ENCODE peak calls at places on chromosomes 3 and 15, in six cellular contexts. O is Panc1, G is epithelial cell of esophagus, S is transverse colon, C is PC-9, W is IMR-90. D is an unnamed sample.

GRCh38 chr15:39573287-39573686 is 7.6 kb upstream of the THBS1 start:
- DNase-seq in O (no peak), G (no peak), S (no peak), C (no peak), W (no peak), D (no peak)

GRCh38 chr15:90664650-90665287 is 52.4 kb upstream of the BLM start:
- DNase-seq in O (no peak), G (peak; percentile 11), S (peak; percentile 31), C (peak; percentile 11), W (peak; percentile 31), D (peak; percentile 34)

GRCh38 chr15:90376789-90377188 is 11.3 kb upstream of the IQGAP1 start:
- DNase-seq in O (no peak), G (no peak), S (peak; percentile 42), C (no peak), W (no peak), D (no peak)

GRCh38 chr15:48086162-48086561 is 34.6 kb upstream of the SLC24A5 start:
- DNase-seq in O (no peak), G (peak; percentile 68), S (no peak), C (no peak), W (no peak), D (no peak)

GRCh38 chr15:43410572-43411214 is 39.8 kb downstream of the TUBGCP4 start:
- DNase-seq in O (no peak), G (peak; percentile 60), S (no peak), C (no peak), W (peak; percentile 47), D (no peak)

GRCh38 chr15:79088426-79089205 is 2.0 kb downstream of the RASGRF1 start:
- DNase-seq in O (no peak), G (no peak), S (no peak), C (no peak), W (no peak), D (no peak)

GRCh38 chr3:32276279-32276841 is 37.9 kb downstream of the CMTM8 start:
- DNase-seq in O (no peak), G (peak; percentile 73), S (no peak), C (peak; percentile 61), W (peak; percentile 8), D (no peak)

GRCh38 chr3:89467886-89468479 is 360.6 kb downstream of the EPHA3 start:
- DNase-seq in O (no peak), G (no peak), S (no peak), C (no peak), W (no peak), D (no peak)

GRCh38 chr3:177932750-177933660 is 603.2 kb upstream of the KCNMB2 start:
- DNase-seq in O (no peak), G (no peak), S (no peak), C (no peak), W (peak; percentile 6), D (no peak)

GRCh38 chr3:13451301-13451673 is 28.8 kb upstream of the HDAC11 start:
- DNase-seq in O (no peak), G (peak; percentile 67), S (peak; percentile 24), C (no peak), W (peak; percentile 7), D (no peak)

GRCh38 chr15:74845208-74845568 is 2.2 kb upstream of the ULK3 start:
- DNase-seq in O (no peak), G (no peak), S (no peak), C (no peak), W (no peak), D (no peak)

GRCh38 chr3:79515072-79515471 is 252.7 kb downstream of the ROBO1 start:
- DNase-seq in O (no peak), G (no peak), S (no peak), C (no peak), W (no peak), D (no peak)

GRCh38 chr15:101431301-101431700 is 58.2 kb downstream of the PCSK6 start:
- DNase-seq in O (no peak), G (no peak), S (no peak), C (no peak), W (no peak), D (no peak)

GRCh38 chr3:47266709-47267489 is 15.7 kb downstream of the KIF9 start:
- DNase-seq in O (no peak), G (peak; percentile 94), S (peak; percentile 63), C (peak; percentile 80), W (peak; percentile 96), D (peak; percentile 63)

GRCh38 chr3:138877246-138877645 is 42.5 kb upstream of the PIK3CB start:
- DNase-seq in O (no peak), G (peak; percentile 77), S (no peak), C (no peak), W (no peak), D (no peak)

GRCh38 chr3:73324203-73325155 is 263.0 kb downstream of the EBLN2 start:
- DNase-seq in O (no peak), G (no peak), S (no peak), C (no peak), W (no peak), D (no peak)

GRCh38 chr3:100709840-100710235 is 544 bp downstream of the TFG start:
- DNase-seq in O (no peak), G (peak; percentile 34), S (peak; percentile 39), C (peak; percentile 33), W (peak; percentile 20), D (peak; percentile 30)

GRCh38 chr3:12115846-12116245 is 42.9 kb downstream of the TIMP4 start:
- DNase-seq in O (no peak), G (peak; percentile 19), S (no peak), C (no peak), W (no peak), D (no peak)

GRCh38 chr15:90711418-90711824 is 5.7 kb upstream of the BLM start:
- DNase-seq in O (no peak), G (no peak), S (no peak), C (no peak), W (no peak), D (no peak)

GRCh38 chr15:101337976-101338375 is 42.9 kb upstream of the SNRPA1 start:
- DNase-seq in O (no peak), G (no peak), S (no peak), C (no peak), W (no peak), D (no peak)

GRCh38 chr3:59273976-59274375 is 224.2 kb upstream of the CFAP20DC start:
- DNase-seq in O (no peak), G (peak; percentile 39), S (no peak), C (no peak), W (peak; percentile 55), D (no peak)

GRCh38 chr15:82986442-82986780 is 401 bp downstream of the RAMAC start:
- DNase-seq in O (no peak), G (peak; percentile 45), S (no peak), C (no peak), W (peak; percentile 22), D (no peak)

GRCh38 chr3:81299486-81299885 is 462.0 kb downstream of the GBE1 start:
- DNase-seq in O (no peak), G (no peak), S (no peak), C (no peak), W (no peak), D (no peak)

GRCh38 chr3:157999246-157999645 is 107.0 kb downstream of the SHOX2 start:
- DNase-seq in O (no peak), G (peak; percentile 17), S (no peak), C (no peak), W (no peak), D (no peak)

GRCh38 chr15:64619880-64620839 is 155.2 kb downstream of the RBPMS2 start:
- DNase-seq in O (no peak), G (peak; percentile 86), S (no peak), C (no peak), W (peak; percentile 79), D (peak; percentile 75)

GRCh38 chr3:160981217-160981938 is 123.8 kb downstream of the B3GALNT1 start:
- DNase-seq in O (no peak), G (no peak), S (no peak), C (no peak), W (no peak), D (no peak)

GRCh38 chr3:69189487-69189886 is 67.1 kb upstream of the LMOD3 start:
- DNase-seq in O (no peak), G (peak; percentile 39), S (no peak), C (no peak), W (no peak), D (no peak)
- TF ChIP-seq CTCF in O (no peak), G (no peak), S (no peak), C (no peak), W (no peak), D (no peak)

GRCh38 chr3:122941233-122942206 is 86.0 kb downstream of the SEMA5B start:
- DNase-seq in O (no peak), G (no peak), S (no peak), C (no peak), W (no peak), D (no peak)
- TF ChIP-seq CTCF in O (peak; percentile 44), G (peak; percentile 38), S (no peak), C (peak; percentile 69), W (peak; percentile 37), D (no peak)

DNA sequence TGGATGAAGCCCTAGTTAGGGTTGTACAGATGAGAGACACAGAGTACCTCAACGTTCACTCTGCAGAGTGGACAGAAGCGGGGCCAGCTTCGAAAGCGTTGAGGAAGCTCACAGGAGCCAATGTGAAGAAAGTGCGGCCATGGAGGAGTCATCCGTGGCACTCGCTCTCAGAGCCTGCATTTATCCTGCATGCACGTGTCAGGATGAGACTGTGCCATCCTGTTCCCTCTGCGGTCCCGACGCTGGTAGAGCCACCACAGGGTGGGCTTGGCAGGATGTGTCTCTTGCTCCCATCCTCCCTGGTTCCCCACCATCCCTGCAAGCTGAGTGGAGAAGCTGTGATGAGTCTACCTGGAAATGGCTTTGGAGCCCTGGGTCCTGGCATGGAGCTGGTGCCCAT is 39.3 kb downstream of the KLHL25 start:
- DNase-seq in O (no peak), G (no peak), S (peak; percentile 1), C (no peak), W (no peak), D (no peak)
- TF ChIP-seq CTCF in O (no peak), G (no peak), S (no peak), C (no peak), W (no peak), D (no peak)

GRCh38 chr15:31867536-31868442 is 162.5 kb upstream of the CHRNA7 start:
- DNase-seq in O (no peak), G (peak; percentile 56), S (peak; percentile 64), C (peak; percentile 8), W (peak; percentile 38), D (peak; percentile 48)

GRCh38 chr15:31870336-31871158 is 159.8 kb upstream of the CHRNA7 start:
- DNase-seq in O (no peak), G (peak; percentile 75), S (peak; percentile 86), C (peak; percentile 71), W (peak; percentile 63), D (peak; percentile 88)

GRCh38 chr15:31869640-31870335 is 160.5 kb upstream of the CHRNA7 start:
- DNase-seq in O (no peak), G (no peak), S (peak; percentile 24), C (no peak), W (no peak), D (no peak)

GRCh38 chr15:31871887-31872281 is 158.4 kb upstream of the CHRNA7 start:
- DNase-seq in O (no peak), G (no peak), S (no peak), C (no peak), W (no peak), D (no peak)

GRCh38 chr15:31871159-31871886 is 159.0 kb upstream of the CHRNA7 start:
- DNase-seq in O (no peak), G (peak; percentile 4), S (no peak), C (no peak), W (no peak), D (no peak)
- TF ChIP-seq CTCF in O (no peak), G (no peak), S (peak; percentile 30), C (no peak), W (no peak), D (no peak)